ENCODE peak calls at places on chromosome 16, in four cellular contexts. H, M, G and I are unnamed samples.

GRCh38 chr16:89720520-89720858 is 209 bp downstream of the VPS9D1 start:
- DNase-seq in H (peak; percentile 83), M (no peak), G (peak; percentile 48), I (no peak)

GRCh38 chr16:4957720-4958509 is at the start of gene SEC14L5:
- DNase-seq in H (peak; percentile 100), M (peak; percentile 98), G (peak; percentile 99), I (peak; percentile 85)

GRCh38 chr16:11330526-11331237 is 14.6 kb upstream of the RMI2 start:
- DNase-seq in H (no peak), M (no peak), G (no peak), I (no peak)

GRCh38 chr16:88798772-88799455 is 4.7 kb upstream of the CDT1 start:
- DNase-seq in H (no peak), M (no peak), G (no peak), I (no peak)

GRCh38 chr16:89863741-89864391 is 9.5 kb upstream of the TCF25 start:
- DNase-seq in H (no peak), M (no peak), G (peak; percentile 34), I (no peak)

GRCh38 chr16:15924996-15925395 is 24.4 kb upstream of the ABCC1 start:
- DNase-seq in H (no peak), M (no peak), G (no peak), I (no peak)

GRCh38 chr16:29729116-29729521 is 16.7 kb downstream of the C16orf54 start:
- DNase-seq in H (peak; percentile 65), M (no peak), G (no peak), I (no peak)

GRCh38 chr16:11603331-11603750 is 16.6 kb upstream of the LITAF start:
- DNase-seq in H (no peak), M (no peak), G (no peak), I (no peak)

GRCh38 chr16:30023586-30023985 is 588 bp downstream of the C16orf92 start:
- DNase-seq in H (no peak), M (no peak), G (no peak), I (no peak)

GRCh38 chr16:69796285-69797118 is 34.4 kb downstream of the WWP2 start:
- DNase-seq in H (peak; percentile 78), M (peak; percentile 55), G (peak; percentile 38), I (peak; percentile 28)

GRCh38 chr16:58262592-58262991 is 32.2 kb downstream of the PRSS54 start:
- DNase-seq in H (no peak), M (no peak), G (no peak), I (no peak)

GRCh38 chr16:20401066-20401465 is 3.5 kb downstream of the PDILT start:
- DNase-seq in H (no peak), M (no peak), G (no peak), I (no peak)

GRCh38 chr16:57757326-57757786 is 21.8 kb downstream of the KATNB1 start:
- DNase-seq in H (peak; percentile 82), M (no peak), G (peak; percentile 90), I (no peak)

GRCh38 chr16:58497935-58498334 is 2.0 kb upstream of the NDRG4 start:
- DNase-seq in H (no peak), M (no peak), G (no peak), I (no peak)

GRCh38 chr16:46918400-46918799 is 34.2 kb downstream of the GPT2 start:
- DNase-seq in H (no peak), M (no peak), G (no peak), I (no peak)

GRCh38 chr16:67244387-67245188 is 2.7 kb downstream of the FHOD1 start:
- DNase-seq in H (no peak), M (no peak), G (peak; percentile 82), I (no peak)

GRCh38 chr16:67782567-67783352 is 23.6 kb downstream of the RANBP10 start:
- DNase-seq in H (peak; percentile 44), M (no peak), G (peak; percentile 32), I (no peak)

GRCh38 chr16:17469742-17470001 is 1.1 kb downstream of the XYLT1 start:
- DNase-seq in H (no peak), M (no peak), G (no peak), I (no peak)

GRCh38 chr16:29315916-29316517 is 90.5 kb downstream of the NPIPB11 start:
- DNase-seq in H (no peak), M (peak; percentile 11), G (no peak), I (no peak)

GRCh38 chr16:62041401-62041800 is 5.2 kb upstream of the CDH8 start:
- DNase-seq in H (peak; percentile 73), M (no peak), G (no peak), I (peak; percentile 21)

GRCh38 chr16:12540290-12540689 is 263.4 kb downstream of the CPPED1 start:
- DNase-seq in H (no peak), M (no peak), G (no peak), I (no peak)

GRCh38 chr16:61324044-61324443 is 712.2 kb downstream of the CDH8 start:
- DNase-seq in H (no peak), M (no peak), G (no peak), I (no peak)

GRCh38 chr16:54175552-54176375 is 110.8 kb downstream of the IRX3 start:
- DNase-seq in H (no peak), M (no peak), G (no peak), I (no peak)

GRCh38 chr16:88659160-88659559 is 3.7 kb downstream of the MVD start:
- DNase-seq in H (no peak), M (no peak), G (no peak), I (no peak)

GRCh38 chr16:23595951-23596720 is at the start of gene NDUFAB1:
- DNase-seq in H (peak; percentile 95), M (peak; percentile 76), G (peak; percentile 88), I (no peak)

GRCh38 chr16:12426122-12426521 is 377.6 kb downstream of the CPPED1 start:
- DNase-seq in H (no peak), M (no peak), G (no peak), I (no peak)

GRCh38 chr16:28925386-28926228 is 569 bp upstream of the RABEP2 start:
- DNase-seq in H (peak; percentile 87), M (no peak), G (peak; percentile 78), I (peak; percentile 28)

DNA sequence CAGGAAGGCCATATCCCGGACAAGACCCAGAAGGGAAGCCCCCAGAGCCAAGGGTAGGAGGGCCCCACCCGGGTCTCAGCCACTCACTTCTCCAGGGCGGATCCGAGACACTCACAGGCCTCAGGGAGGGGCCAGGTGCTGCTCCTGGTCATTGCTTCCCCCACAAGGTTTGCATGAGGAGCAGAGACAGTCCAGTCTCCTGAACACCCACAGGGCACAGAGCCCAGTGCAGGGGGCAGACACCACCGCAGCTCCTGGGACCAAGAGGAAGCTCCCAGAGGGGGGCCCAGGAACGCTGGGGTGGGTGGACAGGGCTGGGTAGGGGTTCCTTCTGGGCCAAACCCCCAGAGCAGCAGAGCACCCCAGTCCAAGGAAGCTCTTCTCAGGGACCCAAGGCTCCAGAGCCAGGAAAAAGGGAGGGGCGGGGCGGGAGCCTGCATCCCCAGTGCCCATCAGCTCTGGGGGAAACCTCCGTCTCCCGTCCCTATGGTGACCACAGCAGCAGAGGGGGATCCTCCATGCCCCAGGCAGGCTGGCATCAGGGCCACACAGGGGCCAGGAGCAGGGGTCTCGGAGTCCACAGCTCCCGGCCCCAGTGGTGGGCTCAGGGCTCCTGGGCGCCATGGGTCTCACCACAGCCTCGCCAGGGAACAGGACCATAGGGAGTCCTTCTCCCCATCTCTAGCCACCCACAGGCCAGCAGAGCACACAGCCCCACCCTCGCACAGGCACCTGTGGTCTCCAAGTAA is 816 bp upstream of the MRPL28 start:
- DNase-seq in H (no peak), M (no peak), G (no peak), I (no peak)
- H3K36me3 ChIP-seq in H (peaks cover 37% of the 10 kb centered on the region), M (peaks cover 54% of the 10 kb centered on the region), G (peaks cover 69% of the 10 kb centered on the region), I (peaks cover 5% of the 10 kb centered on the region)

GRCh38 chr16:27316038-27316680 is 2.4 kb downstream of the IL4R start:
- DNase-seq in H (no peak), M (no peak), G (no peak), I (no peak)
- H3K4me3 ChIP-seq in H (no peak overlapping the region), M (no peak overlapping the region), G (peak overlapping the region; percentile 20), I (no peak overlapping the region)

DNA sequence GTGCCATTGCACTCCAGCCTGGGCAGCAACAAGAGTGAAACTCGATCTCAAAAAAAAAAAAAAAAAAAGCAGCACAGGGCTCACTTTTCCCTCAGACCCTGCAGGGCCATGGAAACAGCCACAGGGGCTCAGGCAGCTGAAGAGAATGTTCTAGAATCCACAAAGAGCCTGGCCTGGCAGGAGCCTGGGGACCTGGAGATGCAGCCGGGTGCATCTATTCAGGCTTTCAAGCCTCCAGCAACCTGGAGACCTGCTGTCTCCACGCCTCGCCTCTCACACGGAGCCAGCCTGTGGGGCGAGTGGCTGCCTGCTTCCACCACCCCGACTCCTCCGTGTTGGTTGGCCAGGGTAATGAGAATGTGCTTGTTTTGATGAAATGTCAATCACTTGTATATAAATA is 44.0 kb upstream of the MEAK7 start:
- DNase-seq in H (no peak), M (no peak), G (no peak), I (no peak)
- H3K36me3 ChIP-seq in H (no peaks in the 10 kb centered on the region), M (no peaks in the 10 kb centered on the region), G (no peaks in the 10 kb centered on the region), I (no peaks in the 10 kb centered on the region)

DNA sequence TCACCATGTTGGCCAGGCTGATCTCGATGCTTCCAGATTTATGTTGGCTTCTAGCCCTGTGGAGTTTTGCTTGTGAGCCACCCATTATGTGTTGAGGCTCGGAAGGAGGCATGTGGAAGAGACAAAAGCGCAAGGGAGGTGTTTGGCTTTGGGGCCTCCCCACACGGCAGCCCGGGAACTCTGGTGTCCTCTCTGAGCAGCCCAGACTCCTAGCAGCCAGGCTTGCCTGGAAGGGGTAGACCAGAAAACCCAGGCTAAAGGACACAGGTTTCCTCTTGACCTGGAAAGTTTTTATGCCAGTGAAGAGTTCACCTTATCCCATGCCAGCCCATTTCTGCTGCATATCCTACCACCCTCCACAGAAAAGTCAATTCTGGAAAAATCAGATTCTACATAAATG is 21.0 kb downstream of the SDR42E2 start:
- DNase-seq in H (no peak), M (no peak), G (no peak), I (no peak)
- H3K4me3 ChIP-seq in H (no peak overlapping the region), M (no peak overlapping the region), G (no peak overlapping the region), I (no peak overlapping the region)

DNA sequence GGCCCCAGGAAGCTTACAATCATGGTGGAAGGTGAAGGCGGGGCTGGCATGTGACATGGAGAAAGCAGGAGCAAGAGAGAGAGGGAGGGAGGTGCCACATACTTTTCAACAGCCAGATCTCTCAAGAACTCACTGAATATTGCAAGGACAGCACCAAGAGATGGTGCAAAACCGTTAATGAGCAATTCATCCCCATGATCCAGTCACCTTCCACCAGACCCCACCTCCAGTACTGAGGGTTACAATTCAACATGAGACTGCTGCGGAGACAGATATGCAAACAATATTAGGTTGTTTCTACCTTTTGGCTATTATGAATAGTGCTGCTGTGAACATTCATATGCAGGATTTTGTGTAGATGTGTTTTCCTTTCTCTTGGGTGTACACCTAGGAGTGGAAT is 28.7 kb downstream of the PLCG2 start:
- DNase-seq in H (no peak), M (no peak), G (no peak), I (no peak)
- H3K36me3 ChIP-seq in H (no peaks in the 10 kb centered on the region), M (no peaks in the 10 kb centered on the region), G (no peaks in the 10 kb centered on the region), I (no peaks in the 10 kb centered on the region)

DNA sequence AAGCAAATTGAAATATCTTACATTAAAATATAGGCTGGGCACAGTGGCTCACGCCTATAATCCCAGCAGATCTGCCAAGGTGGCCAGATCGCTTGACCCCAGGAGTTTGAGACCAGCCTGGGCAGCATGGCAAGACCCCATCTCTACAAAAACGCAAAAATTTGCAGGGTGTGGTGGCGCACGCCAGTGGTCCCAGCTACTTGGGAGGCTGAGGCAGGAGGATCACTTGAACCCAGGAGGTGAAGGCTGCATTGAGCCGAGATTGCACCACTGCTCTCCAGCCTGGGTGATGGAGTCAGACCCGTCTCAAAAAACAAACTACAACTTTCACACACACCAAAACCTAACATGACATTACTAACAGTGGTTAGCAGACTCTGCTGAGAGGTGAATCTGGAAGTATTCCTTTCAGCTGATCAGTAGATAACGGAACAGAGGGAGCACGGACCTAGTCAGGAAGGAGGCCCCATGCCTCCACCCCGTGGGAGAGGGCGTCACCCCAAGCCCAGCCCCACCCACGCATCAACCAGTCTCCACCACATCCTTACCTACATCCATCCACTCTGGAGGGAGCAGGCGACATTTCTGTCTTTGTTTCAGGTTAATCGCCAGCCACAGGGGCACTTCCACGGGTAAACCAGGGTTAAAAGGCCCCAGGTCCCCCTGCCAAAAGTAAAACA is 1.7 kb downstream of the GINS2 start:
- DNase-seq in H (no peak), M (no peak), G (no peak), I (no peak)
- H3K4me3 ChIP-seq in H (no peak overlapping the region), M (no peak overlapping the region), G (no peak overlapping the region), I (no peak overlapping the region)